ENCODE peak calls at places on chromosomes 4 and X, in nine cellular contexts. F, D, X, Y, U, P, W, G and C are unnamed samples.

GRCh38 chr4:110196206-110196870 is 2.1 kb downstream of the ELOVL6 start:
- DNase-seq in P (peak), U (peak), W (no peak), X (peak), F (peak), D (peak), Y (no peak), G (no peak), C (peak)

GRCh38 chrX:23901805-23902204 is 5.9 kb downstream of the APOO start:
- DNase-seq in P (peak), U (peak), D (peak), X (peak), F (peak), Y (peak), W (peak), G (peak), C (peak)

GRCh38 chr4:13910556-13910955 is 283.0 kb upstream of the BOD1L1 start:
- DNase-seq in F (no peak), G (no peak), U (no peak), P (no peak), Y (no peak), X (no peak), D (no peak), W (no peak), C (no peak)

GRCh38 chr4:174983128-174983750 is 65.1 kb downstream of the ADAM29 start:
- DNase-seq in X (no peak), Y (no peak), G (no peak), F (no peak), U (no peak), P (no peak), D (no peak), W (no peak), C (no peak)

GRCh38 chr4:72446353-72447055 is 122.5 kb downstream of the ADAMTS3 start:
- DNase-seq in P (no peak), W (no peak), F (no peak), X (no peak), U (no peak), G (no peak), Y (no peak), D (no peak), C (no peak)

GRCh38 chrX:39398973-39399268 is 597.7 kb downstream of the MID1IP1 start:
- DNase-seq in G (no peak), P (no peak), X (no peak), F (no peak), D (no peak), Y (no peak), W (no peak), U (no peak), C (no peak)

GRCh38 chr4:98530572-98530971 is 127.8 kb downstream of the TSPAN5 start:
- DNase-seq in U (no peak), W (no peak), F (no peak), Y (no peak), X (no peak), D (no peak), G (no peak), P (no peak), C (no peak)

GRCh38 chrX:119655125-119655524 is 37.8 kb downstream of the SEPTIN6 start:
- DNase-seq in P (no peak), W (no peak), F (peak), D (no peak), X (peak), U (no peak), G (no peak), Y (no peak), C (no peak)

GRCh38 chr4:174402470-174403176 is 118.9 kb downstream of the CEP44 start:
- DNase-seq in P (no peak), W (no peak), X (no peak), Y (no peak), F (no peak), U (no peak), G (no peak), D (no peak), C (no peak)

GRCh38 chr4:98363431-98363830 is 102.2 kb downstream of the RAP1GDS1 start:
- DNase-seq in U (no peak), P (no peak), X (no peak), W (no peak), F (no peak), D (no peak), Y (no peak), G (no peak), C (no peak)

GRCh38 chrX:45322382-45322781 is 121.7 kb upstream of the DIPK2B start:
- DNase-seq in X (no peak), P (peak), Y (no peak), D (peak), G (no peak), F (peak), U (no peak), W (peak), C (peak)

GRCh38 chrX:131783555-131784338 is 239.4 kb upstream of the STK26 start:
- DNase-seq in U (peak), Y (no peak), F (peak), G (peak), X (peak), P (peak), W (no peak), D (no peak), C (no peak)

GRCh38 chr4:40445671-40446070 is 110.5 kb downstream of the CHRNA9 start:
- DNase-seq in G (no peak), Y (no peak), W (no peak), D (no peak), F (no peak), U (no peak), X (no peak), P (no peak), C (no peak)

GRCh38 chr4:54449999-54450398 is 207.8 kb upstream of the KIT start:
- DNase-seq in U (no peak), W (no peak), D (no peak), G (no peak), F (no peak), X (no peak), P (no peak), Y (no peak), C (no peak)

GRCh38 chrX:40085714-40086113 is 12.0 kb downstream of the BCOR start:
- DNase-seq in W (no peak), U (no peak), Y (no peak), D (no peak), G (no peak), P (no peak), X (no peak), F (no peak), C (no peak)

GRCh38 chrX:9466115-9466495 is 1.2 kb downstream of the TBL1X start:
- DNase-seq in P (peak), X (peak), U (peak), F (no peak), D (peak), Y (no peak), W (no peak), G (no peak), C (peak)

GRCh38 chr4:7367361-7367760 is 67.4 kb downstream of the PSAPL1 start:
- DNase-seq in G (no peak), W (no peak), Y (no peak), P (no peak), F (no peak), D (no peak), U (no peak), X (no peak), C (no peak)

GRCh38 chrX:153468008-153468580 is 2.3 kb downstream of the HAUS7 start:
- DNase-seq in P (no peak), X (no peak), F (no peak), D (no peak), W (no peak), U (no peak), G (no peak), Y (no peak), C (no peak)

GRCh38 chr4:57148831-57149230 is 38.6 kb upstream of the IGFBP7 start:
- DNase-seq in P (no peak), W (no peak), F (no peak), U (no peak), X (no peak), G (no peak), D (no peak), Y (no peak), C (no peak)

GRCh38 chr4:181890031-181890430 is 353.2 kb upstream of the TENM3 start:
- DNase-seq in X (no peak), U (no peak), F (no peak), D (no peak), G (no peak), W (no peak), Y (no peak), P (no peak), C (no peak)

GRCh38 chrX:71872542-71873458 is 37.8 kb upstream of the NHSL2 start:
- DNase-seq in U (no peak), Y (no peak), X (no peak), P (no peak), D (no peak), G (no peak), F (no peak), W (no peak), C (no peak)

GRCh38 chrX:44778254-44778653 is 65.6 kb upstream of the DUSP21 start:
- DNase-seq in U (no peak), D (no peak), G (no peak), W (no peak), P (no peak), Y (no peak), F (no peak), X (no peak), C (no peak)

GRCh38 chrX:78708830-78709229 is 38.7 kb upstream of the LPAR4 start:
- DNase-seq in Y (no peak), X (no peak), P (no peak), F (no peak), W (no peak), D (no peak), G (no peak), U (no peak), C (peak)

GRCh38 chr4:76949293-76950051 is at the start of gene SEPTIN11:
- DNase-seq in U (peak), G (peak), X (peak), Y (peak), D (peak), W (peak), F (peak), P (peak), C (peak)
- TF ChIP-seq CTCF in U (no peak), G (no peak), X (no peak), Y (no peak), D (no peak), W (no peak), F (no peak), P (no peak), C (no peak)

GRCh38 chrX:134608153-134608552 is 50.1 kb downstream of the PLAC1 start:
- DNase-seq in W (no peak), X (no peak), G (no peak), Y (no peak), F (no peak), U (no peak), D (no peak), P (no peak), C (no peak)
- H3K27ac ChIP-seq in W (no peak), X (no peak), G (no peak), Y (no peak), F (no peak), U (no peak), D (no peak), P (no peak), C (no peak)

GRCh38 chr4:70844180-70844579 is 4.5 kb upstream of the GRSF1 start:
- DNase-seq in Y (no peak), X (no peak), P (no peak), F (no peak), G (peak), D (no peak), W (no peak), U (no peak), C (no peak)
- H3K4me3 ChIP-seq in Y (no peak), X (no peak), P (no peak), F (no peak), G (no peak), D (no peak), W (no peak), U (no peak), C (no peak)

GRCh38 chr4:41883988-41884737 is 51.1 kb upstream of the TMEM33 start:
- DNase-seq in X (no peak), P (no peak), W (no peak), U (no peak), D (no peak), Y (no peak), F (no peak), G (no peak), C (no peak)
- TF ChIP-seq CTCF in X (no peak), P (no peak), W (no peak), U (no peak), D (peak), Y (no peak), F (no peak), G (no peak), C (no peak)